ENCODE peak calls at places on chromosomes 12 and 14, in eight cellular contexts. One of them, this sample, is unnamed.
A peak's percentile ranks its signal among the peaks of the same experiment; 100 is the strongest.

GRCh38 chr12:71870409-71870808 is 30.9 kb downstream of the TBC1D15 start:
- DNase-seq in fibroblast of lung: no peak
- DNase-seq in spleen: no peak
- DNase-seq in pancreas: no peak
- DNase-seq in AG04450: no peak
- DNase-seq in heart left ventricle: no peak
- DNase-seq in A549: no peak
- DNase-seq in body of pancreas: no peak
- DNase-seq in this sample: no peak

GRCh38 chr14:23524954-23525353 is 26.6 kb downstream of the ZFHX2 start:
- DNase-seq in fibroblast of lung: no peak
- DNase-seq in spleen: no peak
- DNase-seq in pancreas: no peak
- DNase-seq in AG04450: no peak
- DNase-seq in heart left ventricle: no peak
- DNase-seq in A549: no peak
- DNase-seq in body of pancreas: no peak
- DNase-seq in this sample: no peak

GRCh38 chr14:99215277-99215676 is 56.7 kb downstream of the BCL11B start:
- DNase-seq in fibroblast of lung: peak; percentile 36
- DNase-seq in spleen: no peak
- DNase-seq in pancreas: no peak
- DNase-seq in AG04450: no peak
- DNase-seq in heart left ventricle: no peak
- DNase-seq in A549: no peak
- DNase-seq in body of pancreas: no peak
- DNase-seq in this sample: no peak

GRCh38 chr14:68131907-68132306 is 312.3 kb downstream of the RAD51B start:
- DNase-seq in fibroblast of lung: no peak
- DNase-seq in spleen: no peak
- DNase-seq in pancreas: no peak
- DNase-seq in AG04450: no peak
- DNase-seq in heart left ventricle: no peak
- DNase-seq in A549: no peak
- DNase-seq in body of pancreas: no peak
- DNase-seq in this sample: no peak

GRCh38 chr12:101809208-101809607 is 21.6 kb downstream of the GNPTAB start:
- DNase-seq in fibroblast of lung: no peak
- DNase-seq in spleen: no peak
- DNase-seq in pancreas: no peak
- DNase-seq in AG04450: no peak
- DNase-seq in heart left ventricle: no peak
- DNase-seq in A549: no peak
- DNase-seq in body of pancreas: no peak
- DNase-seq in this sample: no peak

GRCh38 chr12:101209319-101210302 is at the start of gene SLC5A8:
- DNase-seq in fibroblast of lung: no peak
- DNase-seq in spleen: no peak
- DNase-seq in pancreas: no peak
- DNase-seq in AG04450: no peak
- DNase-seq in heart left ventricle: no peak
- DNase-seq in A549: no peak
- DNase-seq in body of pancreas: peak; percentile 19
- DNase-seq in this sample: peak; percentile 72

GRCh38 chr12:51128905-51129304 is 44.0 kb downstream of the TFCP2 start:
- DNase-seq in fibroblast of lung: peak; percentile 47
- DNase-seq in spleen: no peak
- DNase-seq in pancreas: no peak
- DNase-seq in AG04450: no peak
- DNase-seq in heart left ventricle: no peak
- DNase-seq in A549: no peak
- DNase-seq in body of pancreas: no peak
- DNase-seq in this sample: no peak

GRCh38 chr14:42555365-42555764 is 948.7 kb downstream of the LRFN5 start:
- DNase-seq in fibroblast of lung: no peak
- DNase-seq in spleen: no peak
- DNase-seq in pancreas: no peak
- DNase-seq in AG04450: no peak
- DNase-seq in heart left ventricle: no peak
- DNase-seq in A549: no peak
- DNase-seq in body of pancreas: no peak
- DNase-seq in this sample: no peak

GRCh38 chr14:76919811-76920571 is 93.8 kb downstream of the LRRC74A start:
- DNase-seq in fibroblast of lung: peak; percentile 91
- DNase-seq in spleen: no peak
- DNase-seq in pancreas: peak; percentile 70
- DNase-seq in AG04450: peak; percentile 59
- DNase-seq in heart left ventricle: peak; percentile 59
- DNase-seq in A549: no peak
- DNase-seq in body of pancreas: peak; percentile 73
- DNase-seq in this sample: no peak

GRCh38 chr12:31533470-31533869 is 57.5 kb downstream of the DENND5B start:
- DNase-seq in fibroblast of lung: no peak
- DNase-seq in spleen: no peak
- DNase-seq in pancreas: no peak
- DNase-seq in AG04450: no peak
- DNase-seq in heart left ventricle: no peak
- DNase-seq in A549: no peak
- DNase-seq in body of pancreas: no peak
- DNase-seq in this sample: no peak

GRCh38 chr12:80858356-80858755 is 79.4 kb downstream of the LIN7A start:
- DNase-seq in fibroblast of lung: peak; percentile 39
- DNase-seq in spleen: no peak
- DNase-seq in pancreas: no peak
- DNase-seq in AG04450: no peak
- DNase-seq in heart left ventricle: no peak
- DNase-seq in A549: no peak
- DNase-seq in body of pancreas: no peak
- DNase-seq in this sample: no peak

GRCh38 chr12:3901116-3901515 is 27.9 kb upstream of the PARP11 start:
- DNase-seq in fibroblast of lung: no peak
- DNase-seq in spleen: no peak
- DNase-seq in pancreas: no peak
- DNase-seq in AG04450: no peak
- DNase-seq in heart left ventricle: no peak
- DNase-seq in A549: no peak
- DNase-seq in body of pancreas: no peak
- DNase-seq in this sample: no peak

GRCh38 chr14:39680777-39681176 is 248.5 kb upstream of the FBXO33 start:
- DNase-seq in fibroblast of lung: no peak
- DNase-seq in spleen: no peak
- DNase-seq in pancreas: no peak
- DNase-seq in AG04450: no peak
- DNase-seq in heart left ventricle: no peak
- DNase-seq in A549: no peak
- DNase-seq in body of pancreas: no peak
- DNase-seq in this sample: no peak

GRCh38 chr12:118016424-118017264 is at the start of gene RFC5:
- DNase-seq in fibroblast of lung: peak; percentile 96
- DNase-seq in spleen: peak; percentile 99
- DNase-seq in pancreas: peak; percentile 98
- DNase-seq in AG04450: peak; percentile 89
- DNase-seq in heart left ventricle: peak; percentile 99
- DNase-seq in A549: peak; percentile 95
- DNase-seq in body of pancreas: peak; percentile 100
- DNase-seq in this sample: peak; percentile 99
- TF ChIP-seq CTCF in fibroblast of lung: no peak
- TF ChIP-seq CTCF in spleen: peak; percentile 24
- TF ChIP-seq CTCF in pancreas: no peak
- TF ChIP-seq CTCF in AG04450: no peak
- TF ChIP-seq CTCF in heart left ventricle: no peak
- TF ChIP-seq CTCF in A549: no peak
- TF ChIP-seq CTCF in body of pancreas: no peak
- TF ChIP-seq CTCF in this sample: no peak

GRCh38 chr12:125033296-125033695 is 31.9 kb upstream of the AACS start:
- DNase-seq in fibroblast of lung: no peak
- DNase-seq in spleen: no peak
- DNase-seq in pancreas: no peak
- DNase-seq in AG04450: no peak
- DNase-seq in heart left ventricle: no peak
- DNase-seq in A549: no peak
- DNase-seq in body of pancreas: no peak
- DNase-seq in this sample: no peak

DNA sequence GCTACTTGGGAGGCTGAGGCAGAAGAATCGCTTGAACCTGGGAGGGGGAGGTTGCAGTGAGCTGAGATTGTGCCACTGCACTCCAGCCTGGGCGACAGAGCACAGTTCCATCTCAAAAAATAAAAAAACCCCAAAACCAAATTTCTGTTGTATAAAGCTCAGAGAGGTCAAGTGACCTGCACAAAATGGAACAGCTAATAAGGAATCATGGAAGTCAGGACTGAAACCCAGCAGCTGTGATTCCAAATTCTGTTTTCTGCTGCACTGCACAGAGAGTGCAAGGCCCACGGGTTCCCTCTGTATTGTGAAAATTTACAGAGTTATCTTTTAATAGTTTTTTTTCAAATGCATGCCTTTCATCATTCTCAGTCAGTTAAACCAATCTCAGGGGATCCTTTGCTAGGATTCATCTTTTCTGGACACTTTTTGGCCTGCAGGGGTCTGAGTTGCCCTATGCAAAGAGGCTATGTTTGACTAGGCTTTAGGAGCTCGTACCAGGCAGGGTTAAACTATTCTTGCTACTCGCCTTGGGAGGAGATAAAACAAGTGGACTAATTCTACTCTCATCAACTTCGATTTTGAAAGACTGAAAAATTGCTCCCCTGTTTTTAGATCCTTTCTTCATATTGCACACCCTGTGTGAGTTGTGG is 26.1 kb upstream of the AACS start:
- DNase-seq in fibroblast of lung: no peak
- DNase-seq in spleen: no peak
- DNase-seq in pancreas: no peak
- DNase-seq in AG04450: no peak
- DNase-seq in heart left ventricle: no peak
- DNase-seq in A549: no peak
- DNase-seq in body of pancreas: no peak
- DNase-seq in this sample: no peak
- H3K27ac ChIP-seq in fibroblast of lung: no peak overlapping the region
- H3K27ac ChIP-seq in spleen: no peak overlapping the region
- H3K27ac ChIP-seq in pancreas: no peak overlapping the region
- H3K27ac ChIP-seq in AG04450: no peak overlapping the region
- H3K27ac ChIP-seq in heart left ventricle: no peak overlapping the region
- H3K27ac ChIP-seq in A549: no peak overlapping the region
- H3K27ac ChIP-seq in body of pancreas: no peak overlapping the region
- H3K27ac ChIP-seq in this sample: no peak overlapping the region

GRCh38 chr12:25957898-25958253 is 606 bp upstream of the RASSF8 start:
- DNase-seq in fibroblast of lung: peak; percentile 75
- DNase-seq in spleen: no peak
- DNase-seq in pancreas: no peak
- DNase-seq in AG04450: peak; percentile 16
- DNase-seq in heart left ventricle: no peak
- DNase-seq in A549: peak; percentile 27
- DNase-seq in body of pancreas: no peak
- DNase-seq in this sample: no peak

GRCh38 chr12:25958254-25959068 is at the start of gene RASSF8:
- DNase-seq in fibroblast of lung: peak; percentile 73
- DNase-seq in spleen: peak; percentile 84
- DNase-seq in pancreas: peak; percentile 72
- DNase-seq in AG04450: peak; percentile 21
- DNase-seq in heart left ventricle: peak; percentile 88
- DNase-seq in A549: peak; percentile 53
- DNase-seq in body of pancreas: peak; percentile 84
- DNase-seq in this sample: peak; percentile 89

GRCh38 chr12:25960926-25961325 is 2.4 kb downstream of the RASSF8 start:
- DNase-seq in fibroblast of lung: peak; percentile 47
- DNase-seq in spleen: no peak
- DNase-seq in pancreas: no peak
- DNase-seq in AG04450: no peak
- DNase-seq in heart left ventricle: no peak
- DNase-seq in A549: no peak
- DNase-seq in body of pancreas: no peak
- DNase-seq in this sample: no peak

GRCh38 chr12:25960176-25960575 is 1.7 kb downstream of the RASSF8 start:
- DNase-seq in fibroblast of lung: peak; percentile 50
- DNase-seq in spleen: no peak
- DNase-seq in pancreas: no peak
- DNase-seq in AG04450: no peak
- DNase-seq in heart left ventricle: peak; percentile 57
- DNase-seq in A549: peak; percentile 12
- DNase-seq in body of pancreas: peak; percentile 13
- DNase-seq in this sample: no peak

DNA sequence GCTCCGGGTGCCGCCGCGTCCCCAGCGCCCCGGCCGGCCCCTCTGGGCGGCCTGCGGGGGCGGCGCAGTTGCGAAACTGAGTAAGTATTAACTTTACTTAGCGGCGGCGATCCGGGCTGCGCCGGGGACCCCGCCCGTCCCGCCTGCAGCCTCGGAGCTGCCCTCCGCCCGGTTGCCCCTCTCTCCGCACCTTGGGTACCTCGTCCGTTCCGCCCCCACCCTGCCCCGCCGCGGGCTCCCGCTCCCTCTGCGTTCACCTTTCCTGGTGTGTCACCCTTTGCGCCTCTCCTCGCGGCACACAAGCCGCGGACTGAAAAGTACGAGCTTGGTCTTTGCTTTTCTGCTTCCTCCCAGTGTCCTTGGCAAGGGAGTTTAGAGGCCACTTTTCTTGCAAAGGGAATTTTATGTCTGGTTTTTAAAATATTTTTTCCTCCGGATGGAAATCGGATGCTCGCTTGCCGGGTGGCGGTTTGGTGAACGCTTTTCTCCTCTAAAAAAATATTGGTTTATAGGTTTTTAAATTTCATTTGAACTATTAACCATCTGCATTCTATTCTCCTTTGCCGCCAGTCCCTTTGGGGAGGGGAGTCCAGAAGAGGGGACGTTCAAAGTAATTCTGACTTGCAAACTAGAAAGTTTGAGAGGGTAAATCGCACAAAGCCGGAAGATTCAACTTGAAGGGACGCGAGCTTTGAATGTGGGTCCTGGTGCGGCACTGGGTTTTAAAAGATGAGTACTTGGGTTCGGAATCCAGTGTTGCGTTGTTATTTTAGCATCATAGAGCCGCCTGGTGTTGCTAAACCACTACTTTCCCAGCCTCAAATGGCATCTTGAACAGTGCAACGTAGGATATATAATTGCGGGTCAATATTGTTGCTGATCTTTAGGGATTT is 833 bp downstream of the RASSF8 start:
- DNase-seq in fibroblast of lung: peak; percentile 88
- DNase-seq in spleen: peak; percentile 76
- DNase-seq in pancreas: peak; percentile 48
- DNase-seq in AG04450: peak; percentile 39
- DNase-seq in heart left ventricle: peak; percentile 58
- DNase-seq in A549: peak; percentile 21
- DNase-seq in body of pancreas: peak; percentile 67
- DNase-seq in this sample: peak; percentile 87
- TF ChIP-seq CTCF in fibroblast of lung: peak; percentile 19
- TF ChIP-seq CTCF in spleen: no peak
- TF ChIP-seq CTCF in pancreas: no peak
- TF ChIP-seq CTCF in AG04450: peak; percentile 32
- TF ChIP-seq CTCF in heart left ventricle: no peak
- TF ChIP-seq CTCF in A549: no peak
- TF ChIP-seq CTCF in body of pancreas: no peak
- TF ChIP-seq CTCF in this sample: no peak

DNA sequence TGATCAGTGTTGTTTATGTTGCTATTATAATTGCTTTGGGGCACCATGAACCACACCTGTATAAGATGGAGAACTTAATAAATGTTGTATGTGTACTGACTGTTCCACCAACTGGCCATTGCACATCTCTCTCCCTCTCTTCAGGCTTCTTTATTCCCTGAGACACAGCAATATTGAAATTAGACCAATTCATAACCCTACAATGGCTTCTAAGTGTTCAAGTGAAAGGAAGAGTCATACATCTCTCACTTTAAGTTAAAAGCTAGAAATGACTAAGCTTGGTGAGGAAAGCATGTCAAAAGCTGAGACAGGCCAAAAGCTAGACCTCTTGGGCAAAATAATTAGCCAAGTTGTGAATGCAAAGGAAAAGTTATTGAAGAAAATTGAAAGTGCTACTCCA is 373.3 kb downstream of the RGS6 start:
- DNase-seq in fibroblast of lung: no peak
- DNase-seq in spleen: no peak
- DNase-seq in pancreas: no peak
- DNase-seq in AG04450: no peak
- DNase-seq in heart left ventricle: no peak
- DNase-seq in A549: no peak
- DNase-seq in body of pancreas: no peak
- DNase-seq in this sample: no peak
- H3K27ac ChIP-seq in fibroblast of lung: no peak overlapping the region
- H3K27ac ChIP-seq in spleen: no peak overlapping the region
- H3K27ac ChIP-seq in pancreas: no peak overlapping the region
- H3K27ac ChIP-seq in AG04450: no peak overlapping the region
- H3K27ac ChIP-seq in heart left ventricle: no peak overlapping the region
- H3K27ac ChIP-seq in A549: no peak overlapping the region
- H3K27ac ChIP-seq in body of pancreas: no peak overlapping the region
- H3K27ac ChIP-seq in this sample: no peak overlapping the region